ENCODE peak calls at places on chromosomes 6 and 20, in ten cellular contexts. One of them, this sample, is unnamed.

GRCh38 chr6:156169361-156169760 is 607.8 kb upstream of the ARID1B start:
- DNase-seq in esophagus muscularis mucosa: no peak
- DNase-seq in GM12864: no peak
- DNase-seq in choroid plexus epithelial cell: no peak
- DNase-seq in fibroblast of mammary gland: no peak
- DNase-seq in heart right ventricle: no peak
- DNase-seq in fibroblast of pulmonary artery: peak
- DNase-seq in OCI-LY7: no peak
- DNase-seq in A549: no peak
- DNase-seq in psoas muscle: no peak
- DNase-seq in this sample: no peak

GRCh38 chr6:106508836-106509235 is 120.5 kb downstream of the RTN4IP1 start:
- DNase-seq in GM12864: no peak
- DNase-seq in A549: no peak
- DNase-seq in heart right ventricle: no peak
- DNase-seq in OCI-LY7: no peak
- DNase-seq in fibroblast of mammary gland: peak
- DNase-seq in fibroblast of pulmonary artery: peak
- DNase-seq in psoas muscle: no peak
- DNase-seq in esophagus muscularis mucosa: no peak
- DNase-seq in choroid plexus epithelial cell: peak
- DNase-seq in this sample: no peak

GRCh38 chr20:57056651-57057050 is 209.8 kb downstream of the BMP7 start:
- DNase-seq in choroid plexus epithelial cell: no peak
- DNase-seq in fibroblast of pulmonary artery: no peak
- DNase-seq in heart right ventricle: no peak
- DNase-seq in GM12864: no peak
- DNase-seq in OCI-LY7: no peak
- DNase-seq in esophagus muscularis mucosa: no peak
- DNase-seq in A549: no peak
- DNase-seq in psoas muscle: no peak
- DNase-seq in fibroblast of mammary gland: no peak
- DNase-seq in this sample: no peak

GRCh38 chr6:100257661-100258395 is 206.9 kb downstream of the SIM1 start:
- DNase-seq in choroid plexus epithelial cell: peak
- DNase-seq in fibroblast of mammary gland: peak
- DNase-seq in esophagus muscularis mucosa: no peak
- DNase-seq in A549: peak
- DNase-seq in psoas muscle: no peak
- DNase-seq in GM12864: no peak
- DNase-seq in fibroblast of pulmonary artery: peak
- DNase-seq in OCI-LY7: peak
- DNase-seq in heart right ventricle: no peak
- DNase-seq in this sample: peak

GRCh38 chr6:97048771-97049170 is 124.2 kb downstream of the KLHL32 start:
- DNase-seq in psoas muscle: no peak
- DNase-seq in heart right ventricle: no peak
- DNase-seq in A549: no peak
- DNase-seq in fibroblast of mammary gland: no peak
- DNase-seq in esophagus muscularis mucosa: no peak
- DNase-seq in OCI-LY7: no peak
- DNase-seq in fibroblast of pulmonary artery: no peak
- DNase-seq in GM12864: no peak
- DNase-seq in choroid plexus epithelial cell: no peak
- DNase-seq in this sample: no peak

GRCh38 chr20:43516251-43516824 is 8.8 kb downstream of the L3MBTL1 start:
- DNase-seq in choroid plexus epithelial cell: no peak
- DNase-seq in fibroblast of pulmonary artery: no peak
- DNase-seq in GM12864: no peak
- DNase-seq in A549: no peak
- DNase-seq in heart right ventricle: no peak
- DNase-seq in fibroblast of mammary gland: no peak
- DNase-seq in psoas muscle: no peak
- DNase-seq in esophagus muscularis mucosa: no peak
- DNase-seq in OCI-LY7: no peak
- DNase-seq in this sample: peak

GRCh38 chr20:62950741-62951140 is 1.8 kb upstream of the SLC17A9 start:
- DNase-seq in heart right ventricle: no peak
- DNase-seq in GM12864: no peak
- DNase-seq in A549: no peak
- DNase-seq in OCI-LY7: no peak
- DNase-seq in fibroblast of mammary gland: no peak
- DNase-seq in esophagus muscularis mucosa: no peak
- DNase-seq in psoas muscle: no peak
- DNase-seq in fibroblast of pulmonary artery: no peak
- DNase-seq in choroid plexus epithelial cell: no peak
- DNase-seq in this sample: no peak

GRCh38 chr20:17510548-17510947 is 20.6 kb downstream of the BFSP1 start:
- DNase-seq in psoas muscle: no peak
- DNase-seq in OCI-LY7: no peak
- DNase-seq in fibroblast of pulmonary artery: no peak
- DNase-seq in GM12864: no peak
- DNase-seq in fibroblast of mammary gland: no peak
- DNase-seq in A549: no peak
- DNase-seq in choroid plexus epithelial cell: no peak
- DNase-seq in esophagus muscularis mucosa: no peak
- DNase-seq in heart right ventricle: no peak
- DNase-seq in this sample: no peak

GRCh38 chr20:48359692-48360337 is 468.0 kb downstream of the PREX1 start:
- DNase-seq in GM12864: peak
- DNase-seq in psoas muscle: no peak
- DNase-seq in fibroblast of mammary gland: no peak
- DNase-seq in OCI-LY7: peak
- DNase-seq in esophagus muscularis mucosa: no peak
- DNase-seq in fibroblast of pulmonary artery: no peak
- DNase-seq in choroid plexus epithelial cell: no peak
- DNase-seq in heart right ventricle: no peak
- DNase-seq in A549: no peak
- DNase-seq in this sample: no peak

GRCh38 chr20:51715873-51716215 is 52.3 kb downstream of the ATP9A start:
- DNase-seq in fibroblast of mammary gland: no peak
- DNase-seq in choroid plexus epithelial cell: no peak
- DNase-seq in GM12864: no peak
- DNase-seq in psoas muscle: no peak
- DNase-seq in A549: no peak
- DNase-seq in fibroblast of pulmonary artery: no peak
- DNase-seq in heart right ventricle: no peak
- DNase-seq in OCI-LY7: no peak
- DNase-seq in esophagus muscularis mucosa: no peak
- DNase-seq in this sample: no peak

GRCh38 chr6:85015396-85015990 is 251.1 kb upstream of the TBX18 start:
- DNase-seq in OCI-LY7: no peak
- DNase-seq in GM12864: no peak
- DNase-seq in heart right ventricle: peak
- DNase-seq in fibroblast of mammary gland: peak
- DNase-seq in A549: peak
- DNase-seq in fibroblast of pulmonary artery: peak
- DNase-seq in esophagus muscularis mucosa: no peak
- DNase-seq in psoas muscle: peak
- DNase-seq in choroid plexus epithelial cell: peak
- DNase-seq in this sample: peak

GRCh38 chr6:108966855-108967755 is 118.9 kb downstream of the ARMC2 start:
- DNase-seq in fibroblast of pulmonary artery: peak
- DNase-seq in A549: no peak
- DNase-seq in heart right ventricle: peak
- DNase-seq in fibroblast of mammary gland: peak
- DNase-seq in OCI-LY7: no peak
- DNase-seq in GM12864: no peak
- DNase-seq in psoas muscle: peak
- DNase-seq in esophagus muscularis mucosa: no peak
- DNase-seq in choroid plexus epithelial cell: peak
- DNase-seq in this sample: peak

GRCh38 chr6:149482542-149483261 is 2.1 kb downstream of the ZC3H12D start:
- DNase-seq in fibroblast of pulmonary artery: no peak
- DNase-seq in A549: no peak
- DNase-seq in psoas muscle: no peak
- DNase-seq in fibroblast of mammary gland: no peak
- DNase-seq in GM12864: no peak
- DNase-seq in OCI-LY7: peak
- DNase-seq in esophagus muscularis mucosa: no peak
- DNase-seq in heart right ventricle: no peak
- DNase-seq in choroid plexus epithelial cell: no peak
- DNase-seq in this sample: no peak

GRCh38 chr20:60062431-60063336 is 104.5 kb downstream of the CDH26 start:
- DNase-seq in GM12864: no peak
- DNase-seq in choroid plexus epithelial cell: peak
- DNase-seq in esophagus muscularis mucosa: no peak
- DNase-seq in psoas muscle: no peak
- DNase-seq in fibroblast of pulmonary artery: peak
- DNase-seq in A549: no peak
- DNase-seq in heart right ventricle: no peak
- DNase-seq in fibroblast of mammary gland: peak
- DNase-seq in OCI-LY7: no peak
- DNase-seq in this sample: peak

GRCh38 chr6:24574809-24575208 is 71.2 kb downstream of the KIAA0319 start:
- DNase-seq in esophagus muscularis mucosa: no peak
- DNase-seq in choroid plexus epithelial cell: peak
- DNase-seq in fibroblast of mammary gland: no peak
- DNase-seq in fibroblast of pulmonary artery: no peak
- DNase-seq in OCI-LY7: peak
- DNase-seq in psoas muscle: no peak
- DNase-seq in A549: no peak
- DNase-seq in heart right ventricle: no peak
- DNase-seq in GM12864: peak
- DNase-seq in this sample: no peak

GRCh38 chr6:28809947-28810654 is 113.7 kb downstream of the TRIM27 start:
- DNase-seq in choroid plexus epithelial cell: peak
- DNase-seq in fibroblast of pulmonary artery: no peak
- DNase-seq in GM12864: no peak
- DNase-seq in A549: no peak
- DNase-seq in fibroblast of mammary gland: no peak
- DNase-seq in psoas muscle: no peak
- DNase-seq in OCI-LY7: no peak
- DNase-seq in heart right ventricle: no peak
- DNase-seq in esophagus muscularis mucosa: no peak
- DNase-seq in this sample: no peak
- TF ChIP-seq CTCF in choroid plexus epithelial cell: peak
- TF ChIP-seq CTCF in fibroblast of pulmonary artery: no peak
- TF ChIP-seq CTCF in GM12864: no peak
- TF ChIP-seq CTCF in A549: peak
- TF ChIP-seq CTCF in fibroblast of mammary gland: no peak
- TF ChIP-seq CTCF in psoas muscle: no peak
- TF ChIP-seq CTCF in OCI-LY7: no peak
- TF ChIP-seq CTCF in heart right ventricle: no peak
- TF ChIP-seq CTCF in esophagus muscularis mucosa: no peak
- TF ChIP-seq CTCF in this sample: peak

DNA sequence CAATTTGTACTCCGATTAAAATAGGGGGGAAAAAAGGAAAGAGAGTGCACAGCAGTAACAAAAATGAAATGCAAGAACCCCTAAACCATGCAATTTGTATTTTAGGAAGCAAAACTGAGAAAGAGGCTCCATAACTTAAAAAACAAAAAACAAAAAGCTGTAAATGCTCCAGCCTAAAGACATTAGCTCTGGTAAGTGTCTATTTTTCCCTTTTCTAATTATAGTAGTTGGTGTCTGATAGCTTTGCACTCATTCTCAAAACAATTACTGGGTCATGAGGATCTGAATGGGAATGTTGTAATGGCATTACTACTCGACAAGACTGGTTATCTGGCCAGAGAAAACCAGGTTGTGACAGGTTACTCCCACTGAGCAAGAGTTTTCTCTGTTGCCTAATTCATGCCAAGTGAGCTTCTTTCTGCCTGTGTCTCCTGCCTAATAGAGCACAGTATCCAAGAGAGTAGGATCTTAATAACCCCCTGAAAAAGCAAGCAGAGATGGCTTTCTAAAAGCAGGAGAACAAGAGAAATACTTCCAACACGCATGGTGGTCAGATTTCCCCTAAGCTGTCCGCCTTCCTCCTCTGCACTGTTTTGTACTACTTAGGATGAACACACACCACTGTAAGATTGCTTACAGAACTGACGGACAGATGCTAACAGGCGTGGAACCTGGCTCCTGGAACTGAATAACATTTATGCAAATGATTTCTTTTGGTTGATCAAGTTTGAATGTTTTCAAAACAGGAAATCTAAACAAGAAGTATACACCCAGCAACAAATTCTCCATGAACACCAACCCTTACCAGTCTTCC is 86.4 kb downstream of the FKBP5 start:
- DNase-seq in psoas muscle: no peak
- DNase-seq in choroid plexus epithelial cell: peak
- DNase-seq in A549: no peak
- DNase-seq in OCI-LY7: no peak
- DNase-seq in heart right ventricle: no peak
- DNase-seq in GM12864: no peak
- DNase-seq in esophagus muscularis mucosa: no peak
- DNase-seq in fibroblast of pulmonary artery: peak
- DNase-seq in fibroblast of mammary gland: peak
- DNase-seq in this sample: peak
- H3K4me3 ChIP-seq in psoas muscle: peak
- H3K4me3 ChIP-seq in choroid plexus epithelial cell: no peak
- H3K4me3 ChIP-seq in A549: no peak
- H3K4me3 ChIP-seq in OCI-LY7: no peak
- H3K4me3 ChIP-seq in heart right ventricle: no peak
- H3K4me3 ChIP-seq in GM12864: no peak
- H3K4me3 ChIP-seq in esophagus muscularis mucosa: peak
- H3K4me3 ChIP-seq in fibroblast of pulmonary artery: peak
- H3K4me3 ChIP-seq in fibroblast of mammary gland: no peak
- H3K4me3 ChIP-seq in this sample: peak

GRCh38 chr6:37137881-37138568 is 31.9 kb upstream of the PIM1 start:
- DNase-seq in psoas muscle: no peak
- DNase-seq in fibroblast of mammary gland: peak
- DNase-seq in GM12864: no peak
- DNase-seq in fibroblast of pulmonary artery: peak
- DNase-seq in choroid plexus epithelial cell: peak
- DNase-seq in A549: peak
- DNase-seq in esophagus muscularis mucosa: no peak
- DNase-seq in OCI-LY7: no peak
- DNase-seq in heart right ventricle: no peak
- DNase-seq in this sample: no peak
- TF ChIP-seq CTCF in psoas muscle: no peak
- TF ChIP-seq CTCF in fibroblast of mammary gland: no peak
- TF ChIP-seq CTCF in GM12864: no peak
- TF ChIP-seq CTCF in fibroblast of pulmonary artery: no peak
- TF ChIP-seq CTCF in choroid plexus epithelial cell: no peak
- TF ChIP-seq CTCF in A549: no peak
- TF ChIP-seq CTCF in esophagus muscularis mucosa: no peak
- TF ChIP-seq CTCF in OCI-LY7: no peak
- TF ChIP-seq CTCF in heart right ventricle: no peak
- TF ChIP-seq CTCF in this sample: no peak

DNA sequence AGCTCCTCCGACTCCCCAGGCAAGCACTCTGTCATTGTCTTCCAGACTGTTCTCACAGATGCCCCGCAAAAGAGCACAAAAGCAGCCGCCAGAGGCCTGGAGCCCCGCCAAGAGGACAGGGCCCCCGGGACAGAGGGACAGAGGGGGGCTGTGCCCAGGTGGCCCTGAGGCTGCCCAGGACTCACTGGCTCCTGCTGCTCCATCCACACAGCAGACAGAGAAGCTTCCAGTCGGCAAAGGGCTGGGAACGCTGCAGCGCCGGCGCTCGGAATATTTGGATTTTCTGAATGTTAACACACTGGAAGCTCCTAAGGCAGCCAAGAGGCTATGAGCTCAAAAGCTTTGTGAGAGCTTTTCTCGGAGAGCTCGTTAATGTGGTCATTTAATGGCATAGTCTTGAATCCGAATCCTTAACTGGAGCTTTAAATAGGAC is 68.0 kb upstream of the QKI start:
- DNase-seq in GM12864: no peak
- DNase-seq in esophagus muscularis mucosa: no peak
- DNase-seq in OCI-LY7: no peak
- DNase-seq in fibroblast of pulmonary artery: no peak
- DNase-seq in psoas muscle: no peak
- DNase-seq in heart right ventricle: no peak
- DNase-seq in A549: no peak
- DNase-seq in choroid plexus epithelial cell: no peak
- DNase-seq in fibroblast of mammary gland: no peak
- DNase-seq in this sample: no peak
- H3K4me3 ChIP-seq in GM12864: no peak
- H3K4me3 ChIP-seq in esophagus muscularis mucosa: no peak
- H3K4me3 ChIP-seq in OCI-LY7: no peak
- H3K4me3 ChIP-seq in fibroblast of pulmonary artery: no peak
- H3K4me3 ChIP-seq in psoas muscle: peak
- H3K4me3 ChIP-seq in heart right ventricle: no peak
- H3K4me3 ChIP-seq in A549: no peak
- H3K4me3 ChIP-seq in choroid plexus epithelial cell: no peak
- H3K4me3 ChIP-seq in fibroblast of mammary gland: no peak
- H3K4me3 ChIP-seq in this sample: no peak

This sample was measured in AG10803.